ENCODE peak calls at places on chromosomes 12 and 14, in six cellular contexts. L, P, J, Y, R and D are unnamed samples.

GRCh38 chr12:119319638-119320037 is 14.9 kb upstream of the CCDC60 start:
- DNase-seq in J (no peak), L (no peak), R (no peak), Y (no peak), P (no peak), D (no peak)

GRCh38 chr14:22084393-22085281 is 411.0 kb upstream of the OR4E1 start:
- DNase-seq in P (peak; percentile 52), R (no peak), Y (peak; percentile 64), L (peak; percentile 62), J (peak; percentile 65), D (no peak)

GRCh38 chr12:125305221-125305620 is 240.0 kb downstream of the AACS start:
- DNase-seq in J (no peak), L (no peak), R (no peak), Y (no peak), P (no peak), D (no peak)

GRCh38 chr14:53304726-53305381 is 151.7 kb upstream of the DDHD1 start:
- DNase-seq in L (peak; percentile 86), P (no peak), J (no peak), Y (peak; percentile 33), R (no peak), D (no peak)

GRCh38 chr12:26010293-26010821 is 51.9 kb downstream of the RASSF8 start:
- DNase-seq in P (no peak), L (no peak), R (no peak), Y (no peak), J (no peak), D (no peak)

GRCh38 chr12:26809611-26810298 is 23.2 kb downstream of the ITPR2 start:
- DNase-seq in R (no peak), P (no peak), Y (no peak), L (no peak), J (no peak), D (no peak)

GRCh38 chr14:94904636-94905035 is 134.7 kb upstream of the GSC start:
- DNase-seq in Y (peak; percentile 12), L (peak; percentile 34), R (peak; percentile 3), J (peak; percentile 65), P (peak; percentile 18), D (no peak)

GRCh38 chr12:56188786-56189335 is 422 bp downstream of the SMARCC2 start:
- DNase-seq in Y (no peak), J (peak; percentile 44), L (no peak), R (no peak), P (peak; percentile 8), D (peak; percentile 43)

GRCh38 chr12:43210437-43211197 is 341.4 kb downstream of the ADAMTS20 start:
- DNase-seq in J (no peak), Y (peak; percentile 7), P (no peak), R (no peak), L (peak; percentile 67), D (no peak)

GRCh38 chr14:52080817-52081755 is 12.2 kb upstream of the NID2 start:
- DNase-seq in J (peak; percentile 18), Y (peak; percentile 97), L (peak; percentile 96), P (no peak), R (no peak), D (no peak)

GRCh38 chr12:124904306-124905098 is 9.9 kb downstream of the UBC start:
- DNase-seq in R (no peak), P (no peak), Y (peak; percentile 99), L (peak; percentile 94), J (peak; percentile 68), D (peak; percentile 69)

GRCh38 chr12:67558775-67559174 is 89.8 kb upstream of the DYRK2 start:
- DNase-seq in P (no peak), L (no peak), Y (no peak), R (no peak), J (peak; percentile 30), D (no peak)

GRCh38 chr14:99273025-99273723 is 1.2 kb upstream of the BCL11B start:
- DNase-seq in Y (no peak), P (no peak), R (no peak), J (peak; percentile 93), L (no peak), D (peak; percentile 84)

GRCh38 chr14:61553730-61554641 is 141.3 kb upstream of the HIF1A start:
- DNase-seq in P (no peak), L (peak; percentile 98), R (no peak), J (no peak), Y (peak; percentile 91), D (no peak)

GRCh38 chr14:77543637-77544334 is 45.2 kb upstream of the ISM2 start:
- DNase-seq in R (no peak), L (peak; percentile 24), J (no peak), Y (peak; percentile 18), P (no peak), D (no peak)

GRCh38 chr14:37720131-37720530 is 124.7 kb downstream of the TTC6 start:
- DNase-seq in J (no peak), Y (no peak), R (no peak), P (no peak), L (no peak), D (no peak)

GRCh38 chr14:93115920-93116675 is at the start of gene ITPK1:
- DNase-seq in R (no peak), Y (peak; percentile 51), P (peak; percentile 74), L (peak; percentile 41), J (peak; percentile 65), D (peak; percentile 69)

GRCh38 chr14:68667313-68667791 is 125.5 kb downstream of the ZFP36L1 start:
- DNase-seq in L (peak; percentile 64), P (no peak), R (no peak), J (no peak), Y (peak; percentile 63), D (no peak)
- H3K9ac ChIP-seq in L (no peak overlapping the region), P (no peak overlapping the region), R (no peak overlapping the region), J (no peak overlapping the region), Y (no peak overlapping the region), D (no peak overlapping the region)

DNA sequence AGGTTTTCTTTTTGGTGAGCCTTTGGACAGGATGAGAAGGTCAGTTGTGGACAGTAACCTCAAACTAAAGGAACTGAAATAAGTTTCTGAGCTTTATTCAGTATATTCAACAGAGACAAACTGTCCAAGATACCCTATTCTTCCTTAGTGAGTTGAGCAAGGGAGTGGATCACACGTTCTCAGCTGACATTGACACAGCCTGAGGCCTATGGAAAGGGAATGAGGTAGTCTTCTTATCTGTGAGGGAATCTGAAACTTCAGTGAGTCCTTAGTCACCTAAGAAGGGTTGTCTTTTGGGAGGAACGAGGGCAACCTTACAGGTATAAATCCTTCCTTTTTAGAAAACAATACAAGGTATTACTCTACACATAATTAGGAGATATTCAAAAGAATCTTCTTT is 5.0 kb upstream of the NUBPL start:
- DNase-seq in P (no peak), J (peak; percentile 42), L (no peak), Y (no peak), R (no peak), D (no peak)
- H2BK120ac ChIP-seq in P (no peak overlapping the region), J (no peak overlapping the region), L (no peak overlapping the region), Y (no peak overlapping the region), R (no peak overlapping the region), D (no peak overlapping the region)

GRCh38 chr12:21998782-21999181 is 47.2 kb upstream of the CMAS start:
- DNase-seq in Y (no peak), L (no peak), P (no peak), R (no peak), J (no peak), D (no peak)

GRCh38 chr12:22008196-22008595 is 37.8 kb upstream of the CMAS start:
- DNase-seq in Y (no peak), R (no peak), J (no peak), L (no peak), P (no peak), D (no peak)

GRCh38 chr12:21998295-21998694 is 47.7 kb upstream of the CMAS start:
- DNase-seq in R (no peak), Y (no peak), P (no peak), L (no peak), J (no peak), D (no peak)

DNA sequence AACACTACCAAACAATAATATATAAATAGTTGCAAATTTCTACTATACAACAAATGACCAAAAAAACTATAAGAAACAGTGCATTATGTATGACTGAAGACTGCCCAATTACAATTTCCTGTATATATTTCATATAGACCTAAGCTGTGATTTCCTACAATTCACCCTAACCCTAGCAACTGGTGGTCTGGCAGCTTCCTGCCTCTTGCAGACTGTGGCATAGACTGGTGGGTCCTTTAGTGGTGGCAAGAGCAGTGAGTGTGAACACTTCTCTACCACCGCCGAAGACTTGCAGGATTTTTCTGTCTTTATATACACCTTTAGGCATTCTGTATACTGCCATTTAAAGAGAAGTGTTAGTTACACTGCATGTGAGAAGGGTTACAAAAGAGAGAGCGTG is 43.6 kb upstream of the CMAS start:
- DNase-seq in L (no peak), Y (no peak), P (no peak), J (no peak), R (no peak), D (no peak)
- H2BK15ac ChIP-seq in L (no peak overlapping the region), Y (no peak overlapping the region), P (no peak overlapping the region), J (no peak overlapping the region), R (no peak overlapping the region), D (no peak overlapping the region)

GRCh38 chr12:47709277-47710048 is 3.6 kb upstream of the RPAP3 start:
- DNase-seq in J (no peak), R (no peak), L (peak; percentile 11), Y (no peak), P (no peak), D (no peak)

GRCh38 chr12:47707905-47708543 is 2.2 kb upstream of the RPAP3 start:
- DNase-seq in Y (no peak), J (no peak), R (no peak), L (no peak), P (no peak), D (no peak)

GRCh38 chr12:47712171-47712570 is 6.3 kb upstream of the RPAP3 start:
- DNase-seq in J (no peak), P (no peak), L (no peak), R (no peak), Y (no peak), D (peak; percentile 24)

GRCh38 chr12:47711448-47711847 is 5.6 kb upstream of the RPAP3 start:
- DNase-seq in P (no peak), R (no peak), J (no peak), L (no peak), Y (no peak), D (peak; percentile 17)

DNA sequence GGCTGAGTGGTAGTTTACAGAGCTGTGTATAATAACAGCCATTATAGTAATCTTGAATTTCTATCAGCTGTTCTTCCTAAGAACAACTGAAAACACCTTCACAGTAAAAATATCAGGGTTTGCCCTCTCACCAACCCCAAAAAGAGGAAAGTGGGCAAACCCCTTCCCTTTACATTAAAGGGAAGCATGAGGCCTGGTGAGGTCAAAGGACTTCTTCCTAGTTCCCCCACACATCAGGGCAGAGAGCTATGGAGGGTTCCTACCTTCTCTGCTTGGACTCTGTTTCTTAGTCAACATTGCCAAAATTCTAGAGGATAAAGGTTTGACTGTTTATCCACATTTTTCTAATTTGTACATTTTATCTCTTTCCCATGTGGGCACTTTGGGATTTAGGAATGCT is 4.5 kb upstream of the RPAP3 start:
- DNase-seq in Y (no peak), P (no peak), L (no peak), R (no peak), J (no peak), D (no peak)
- H3K9ac ChIP-seq in Y (no peak overlapping the region), P (no peak overlapping the region), L (no peak overlapping the region), R (no peak overlapping the region), J (no peak overlapping the region), D (no peak overlapping the region)

GRCh38 chr14:68088463-68088862 is 268.9 kb downstream of the RAD51B start:
- DNase-seq in P (no peak), Y (no peak), J (no peak), L (peak; percentile 36), R (no peak), D (no peak)
- H2BK120ac ChIP-seq in P (no peak overlapping the region), Y (no peak overlapping the region), J (no peak overlapping the region), L (peak overlapping the region; percentile 82), R (no peak overlapping the region), D (no peak overlapping the region)